ENCODE peak calls at places on chromosomes 11 and 22, in seven cellular contexts. U, M, T, P, O, L and K are unnamed samples.

GRCh38 chr22:30249049-30250038 is 2.8 kb upstream of the LIF start:
- DNase-seq in U (no peak), M (no peak), T (no peak), P (no peak), O (no peak), L (no peak), K (peak)

GRCh38 chr11:64356498-64357411 is 2.2 kb upstream of the RPS6KA4 start:
- DNase-seq in U (peak), M (peak), T (no peak), P (no peak), O (peak), L (no peak), K (peak)

GRCh38 chr22:47175761-47176359 is 413.4 kb downstream of the TBC1D22A start:
- DNase-seq in U (no peak), M (no peak), T (no peak), P (no peak), O (no peak), L (no peak), K (no peak)

GRCh38 chr22:29152381-29153138 is 53.1 kb upstream of the EMID1 start:
- DNase-seq in U (peak), M (no peak), T (no peak), P (no peak), O (no peak), L (no peak), K (peak)

GRCh38 chr22:49532831-49533802 is 294.6 kb downstream of the BRD1 start:
- DNase-seq in U (peak), M (no peak), T (peak), P (no peak), O (peak), L (no peak), K (no peak)

GRCh38 chr11:127454856-127455255 is 454.3 kb upstream of the KIRREL3 start:
- DNase-seq in U (no peak), M (no peak), T (peak), P (no peak), O (peak), L (no peak), K (no peak)

GRCh38 chr22:21698430-21699329 is 32.9 kb downstream of the PPIL2 start:
- DNase-seq in U (peak), M (no peak), T (no peak), P (no peak), O (no peak), L (no peak), K (peak)

GRCh38 chr11:128086794-128087193 is 500.6 kb downstream of the ETS1 start:
- DNase-seq in U (no peak), M (no peak), T (no peak), P (no peak), O (no peak), L (no peak), K (no peak)

GRCh38 chr22:39220450-39220849 is 24.3 kb downstream of the PDGFB start:
- DNase-seq in U (no peak), M (no peak), T (no peak), P (no peak), O (no peak), L (no peak), K (no peak)

GRCh38 chr11:86116386-86116726 is 47.5 kb upstream of the PICALM start:
- DNase-seq in U (no peak), M (no peak), T (no peak), P (peak), O (no peak), L (no peak), K (peak)

GRCh38 chr22:39960791-39961746 is 872 bp downstream of the TMA7B start:
- DNase-seq in U (no peak), M (no peak), T (no peak), P (peak), O (no peak), L (peak), K (no peak)

GRCh38 chr11:33835143-33835878 is 56.6 kb downstream of the LMO2 start:
- DNase-seq in U (no peak), M (no peak), T (no peak), P (peak), O (peak), L (no peak), K (no peak)

GRCh38 chr11:101128571-101129202 is 926 bp downstream of the PGR start:
- DNase-seq in U (peak), M (no peak), T (no peak), P (no peak), O (no peak), L (no peak), K (peak)

GRCh38 chr11:72141066-72141465 is 5.5 kb downstream of the FOLR3 start:
- DNase-seq in U (no peak), M (no peak), T (no peak), P (peak), O (no peak), L (no peak), K (no peak)

GRCh38 chr11:67006029-67006884 is 16.7 kb upstream of the SYT12 start:
- DNase-seq in U (peak), M (peak), T (no peak), P (no peak), O (no peak), L (peak), K (peak)

GRCh38 chr11:107050126-107050525 is 31.9 kb upstream of the GUCY1A2 start:
- DNase-seq in U (no peak), M (no peak), T (no peak), P (no peak), O (no peak), L (no peak), K (no peak)

GRCh38 chr11:90701040-90701439 is 478.2 kb upstream of the CHORDC1 start:
- DNase-seq in U (no peak), M (no peak), T (no peak), P (no peak), O (no peak), L (no peak), K (no peak)

GRCh38 chr11:2776351-2777061 is 76.7 kb upstream of the KCNQ1OT1 start:
- DNase-seq in U (peak), M (no peak), T (no peak), P (no peak), O (no peak), L (no peak), K (peak)

GRCh38 chr11:97902828-97903227 is 1117.9 kb upstream of the CNTN5 start:
- DNase-seq in U (no peak), M (no peak), T (no peak), P (no peak), O (no peak), L (no peak), K (no peak)

GRCh38 chr11:131464024-131464423 is 93.6 kb downstream of the NTM start:
- DNase-seq in U (no peak), M (no peak), T (no peak), P (no peak), O (no peak), L (no peak), K (no peak)

GRCh38 chr11:81224396-81224795 is 1509.3 kb downstream of the FAM181B start:
- DNase-seq in U (no peak), M (no peak), T (no peak), P (no peak), O (no peak), L (no peak), K (no peak)

GRCh38 chr11:68303083-68303482 is 9.3 kb upstream of the LRP5 start:
- DNase-seq in U (no peak), M (no peak), T (no peak), P (no peak), O (no peak), L (no peak), K (no peak)

GRCh38 chr11:63565728-63566127 is 2.5 kb upstream of the PLAAT2 start:
- DNase-seq in U (no peak), M (no peak), T (no peak), P (no peak), O (no peak), L (no peak), K (no peak)